ENCODE peak calls at places on chromosomes 16 and 17, in six cellular contexts. U is iris pigment epithelial cell; L is RWPE1; B is activated CD4-positive, CD25-positive, alpha-beta regulatory T cell; Y is NCI-H460; Q is A673. C is an unnamed sample.

GRCh38 chr16:77993586-77993985 is 28.8 kb upstream of the CLEC3A start:
- DNase-seq in Q (peak; percentile 65), U (peak; percentile 41), B (no peak), L (no peak), Y (no peak), C (no peak)

GRCh38 chr16:85980686-85981085 is 81.7 kb downstream of the IRF8 start:
- DNase-seq in Y (no peak), Q (no peak), U (no peak), B (no peak), L (no peak), C (no peak)

GRCh38 chr17:66438101-66438500 is 135.7 kb downstream of the PRKCA start:
- DNase-seq in U (no peak), Q (no peak), Y (no peak), L (no peak), B (no peak), C (no peak)

GRCh38 chr17:43399839-43400328 is 1.1 kb downstream of the ARL4D start:
- DNase-seq in U (no peak), Y (no peak), B (no peak), Q (no peak), L (no peak), C (no peak)

GRCh38 chr16:11160676-11161115 is 95.3 kb downstream of the SOCS1 start:
- DNase-seq in Y (no peak), Q (no peak), L (no peak), B (no peak), U (no peak), C (no peak)

GRCh38 chr16:85908889-85909584 is 10.1 kb downstream of the IRF8 start:
- DNase-seq in U (no peak), Y (no peak), Q (no peak), L (no peak), B (no peak), C (no peak)

GRCh38 chr17:17888371-17888770 is 51.6 kb upstream of the SREBF1 start:
- DNase-seq in Y (no peak), B (no peak), U (no peak), L (no peak), Q (no peak), C (no peak)

GRCh38 chr16:59573528-59574271 is 839.6 kb upstream of the GOT2 start:
- DNase-seq in U (peak; percentile 76), L (no peak), Y (peak; percentile 67), Q (no peak), B (no peak), C (no peak)